ENCODE peak calls at places on chromosomes 5 and 9, in seven cellular contexts. Q is GM12865, J is psoas muscle, T is coronary artery, Z is tibial nerve, I is RWPE2, H is fibroblast of lung. S is an unnamed sample.

GRCh38 chr9:75101004-75101601 is 12.8 kb downstream of the OSTF1 start:
- DNase-seq in Q (no peak), J (no peak), T (no peak), Z (no peak), I (no peak), H (no peak), S (no peak)

GRCh38 chr5:169701910-169702451 is 64.9 kb downstream of the DOCK2 start:
- DNase-seq in Q (no peak), J (no peak), T (no peak), Z (no peak), I (no peak), H (peak; percentile 76), S (no peak)

GRCh38 chr9:94860678-94861588 is 134.4 kb downstream of the AOPEP start:
- DNase-seq in Q (peak; percentile 94), J (no peak), T (no peak), Z (no peak), I (no peak), H (peak; percentile 78), S (peak; percentile 73)

GRCh38 chr9:95857122-95857521 is 18.4 kb upstream of the ERCC6L2 start:
- DNase-seq in Q (peak; percentile 0), J (no peak), T (no peak), Z (no peak), I (peak; percentile 91), H (peak; percentile 80), S (no peak)

GRCh38 chr5:33524476-33524875 is 83.7 kb downstream of the TARS1 start:
- DNase-seq in Q (no peak), J (no peak), T (no peak), Z (no peak), I (no peak), H (peak; percentile 24), S (no peak)

GRCh38 chr9:72564517-72565281 is 43.3 kb downstream of the TMC1 start:
- DNase-seq in Q (no peak), J (no peak), T (no peak), Z (no peak), I (no peak), H (no peak), S (no peak)

GRCh38 chr5:81572201-81572600 is 178.3 kb upstream of the ACOT12 start:
- DNase-seq in Q (no peak), J (no peak), T (no peak), Z (no peak), I (no peak), H (no peak), S (no peak)

GRCh38 chr9:75891277-75892167 is 1.0 kb downstream of the PCSK5 start:
- DNase-seq in Q (no peak), J (peak; percentile 39), T (peak; percentile 77), Z (no peak), I (peak; percentile 45), H (peak; percentile 59), S (no peak)

GRCh38 chr9:71592400-71592799 is 175.9 kb downstream of the CEMIP2 start:
- DNase-seq in Q (no peak), J (no peak), T (no peak), Z (no peak), I (no peak), H (peak; percentile 3), S (no peak)

DNA sequence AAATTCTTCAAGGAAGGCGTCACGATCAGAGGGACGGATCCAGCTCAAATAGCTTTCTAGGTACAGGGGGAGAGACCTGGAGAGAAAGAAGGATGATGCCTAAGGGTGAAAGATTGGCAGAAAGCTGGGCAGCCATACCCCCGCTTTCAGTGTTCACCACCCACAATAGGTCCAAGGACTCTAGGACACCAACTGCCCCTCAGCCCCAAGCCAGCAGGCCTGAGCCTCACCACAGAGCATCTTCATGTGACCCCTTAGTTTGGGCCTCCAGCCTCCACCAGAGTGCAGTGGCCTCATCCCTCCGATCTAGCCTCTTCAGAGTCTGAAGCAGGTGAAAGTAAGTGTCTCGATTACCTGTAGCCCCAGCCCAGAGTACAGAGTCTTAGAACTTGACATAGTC is 1.7 kb upstream of the VCP start:
- DNase-seq in Q (no peak), J (no peak), T (no peak), Z (no peak), I (no peak), H (no peak), S (no peak)
- H3K4me3 ChIP-seq in Q (no peak overlapping the region), J (no peak overlapping the region), T (no peak overlapping the region), Z (no peak overlapping the region), I (no peak overlapping the region), H (no peak overlapping the region), S (no peak overlapping the region)

GRCh38 chr5:139691275-139691629 is 43.1 kb downstream of the CXXC5 start:
- DNase-seq in Q (no peak), J (no peak), T (no peak), Z (no peak), I (no peak), H (no peak), S (no peak)
- H3K4me3 ChIP-seq in Q (no peak overlapping the region), J (no peak overlapping the region), T (no peak overlapping the region), Z (no peak overlapping the region), I (no peak overlapping the region), H (no peak overlapping the region), S (no peak overlapping the region)

DNA sequence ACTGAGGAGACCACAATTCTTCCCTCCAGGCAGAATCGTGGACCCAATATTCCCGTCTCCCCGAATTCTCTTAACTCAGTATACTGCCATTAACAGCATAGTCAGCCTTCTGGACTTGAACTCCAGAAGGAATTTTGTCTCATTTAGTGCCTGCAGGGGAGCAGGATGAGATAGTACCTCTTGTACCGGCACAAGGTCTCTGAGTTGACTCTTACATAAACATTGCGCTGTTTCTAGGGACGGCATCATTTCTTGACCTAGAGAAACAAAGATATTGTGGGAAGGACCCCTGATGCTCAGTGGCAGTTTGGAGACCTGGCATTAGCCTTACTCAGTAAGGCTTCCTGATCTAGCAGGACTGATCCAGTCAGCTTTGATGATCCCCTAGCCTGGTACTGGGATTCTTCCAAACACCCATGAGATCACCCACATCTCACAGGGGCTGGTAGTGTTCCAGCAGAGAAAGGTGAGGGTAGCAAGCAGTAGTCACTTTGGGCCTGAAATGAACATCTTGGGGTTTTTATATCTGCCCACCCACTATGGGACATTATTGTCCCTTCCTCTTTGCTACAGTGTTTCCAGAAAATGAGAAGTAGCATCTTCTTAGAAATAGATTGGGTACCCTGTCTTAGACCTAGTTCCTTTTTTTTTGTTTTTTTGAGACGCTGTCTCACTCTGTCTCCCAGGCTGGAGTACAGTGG is 249.0 kb upstream of the ANKRD55 start:
- DNase-seq in Q (no peak), J (no peak), T (no peak), Z (no peak), I (no peak), H (peak; percentile 15), S (no peak)
- H3K4me3 ChIP-seq in Q (no peak overlapping the region), J (peak overlapping the region; percentile 72), T (peak overlapping the region; percentile 78), Z (peak overlapping the region; percentile 33), I (no peak overlapping the region), H (no peak overlapping the region), S (peak overlapping the region; percentile 77)

GRCh38 chr9:78826521-78826920 is 529.6 kb downstream of the PSAT1 start:
- DNase-seq in Q (no peak), J (no peak), T (no peak), Z (no peak), I (no peak), H (no peak), S (no peak)

GRCh38 chr9:78821126-78821822 is 524.3 kb downstream of the PSAT1 start:
- DNase-seq in Q (peak; percentile 45), J (no peak), T (no peak), Z (no peak), I (no peak), H (peak; percentile 44), S (no peak)
- H3K4me3 ChIP-seq in Q (no peak overlapping the region), J (peak overlapping the region; percentile 20), T (peak overlapping the region; percentile 47), Z (no peak overlapping the region), I (no peak overlapping the region), H (peak overlapping the region; percentile 26), S (peak overlapping the region; percentile 18)

DNA sequence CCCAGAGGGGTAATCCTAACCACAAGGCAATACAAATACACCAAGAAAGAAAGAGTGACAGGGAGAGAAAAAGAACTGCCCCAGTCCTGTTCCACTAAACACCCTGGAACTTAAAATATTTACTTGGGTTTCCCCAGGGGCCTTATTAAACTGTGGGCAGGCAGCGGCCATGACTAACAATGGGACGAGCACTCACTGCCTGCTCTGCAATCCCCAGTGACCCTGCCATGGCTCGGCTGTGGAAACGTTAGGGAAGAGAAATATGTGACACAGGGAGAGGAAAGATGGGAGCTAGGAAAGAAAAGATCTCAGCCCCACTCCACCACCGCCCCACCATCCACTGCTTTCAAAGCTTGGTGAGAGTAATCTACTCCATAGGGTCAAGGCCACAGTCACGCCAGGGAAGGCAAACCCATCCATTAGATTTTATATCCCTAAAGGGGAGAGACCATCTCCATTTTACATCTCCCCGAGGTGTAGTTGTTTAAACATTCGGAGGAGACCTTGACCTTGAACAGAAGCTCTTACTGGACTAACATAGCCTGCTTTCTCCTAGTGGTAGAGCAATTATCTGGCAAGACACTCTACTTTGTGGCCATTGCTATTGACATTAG is 117.6 kb downstream of the EFNA5 start:
- DNase-seq in Q (no peak), J (no peak), T (no peak), Z (no peak), I (no peak), H (no peak), S (no peak)
- H3K4me3 ChIP-seq in Q (no peak overlapping the region), J (no peak overlapping the region), T (no peak overlapping the region), Z (no peak overlapping the region), I (no peak overlapping the region), H (no peak overlapping the region), S (no peak overlapping the region)

DNA sequence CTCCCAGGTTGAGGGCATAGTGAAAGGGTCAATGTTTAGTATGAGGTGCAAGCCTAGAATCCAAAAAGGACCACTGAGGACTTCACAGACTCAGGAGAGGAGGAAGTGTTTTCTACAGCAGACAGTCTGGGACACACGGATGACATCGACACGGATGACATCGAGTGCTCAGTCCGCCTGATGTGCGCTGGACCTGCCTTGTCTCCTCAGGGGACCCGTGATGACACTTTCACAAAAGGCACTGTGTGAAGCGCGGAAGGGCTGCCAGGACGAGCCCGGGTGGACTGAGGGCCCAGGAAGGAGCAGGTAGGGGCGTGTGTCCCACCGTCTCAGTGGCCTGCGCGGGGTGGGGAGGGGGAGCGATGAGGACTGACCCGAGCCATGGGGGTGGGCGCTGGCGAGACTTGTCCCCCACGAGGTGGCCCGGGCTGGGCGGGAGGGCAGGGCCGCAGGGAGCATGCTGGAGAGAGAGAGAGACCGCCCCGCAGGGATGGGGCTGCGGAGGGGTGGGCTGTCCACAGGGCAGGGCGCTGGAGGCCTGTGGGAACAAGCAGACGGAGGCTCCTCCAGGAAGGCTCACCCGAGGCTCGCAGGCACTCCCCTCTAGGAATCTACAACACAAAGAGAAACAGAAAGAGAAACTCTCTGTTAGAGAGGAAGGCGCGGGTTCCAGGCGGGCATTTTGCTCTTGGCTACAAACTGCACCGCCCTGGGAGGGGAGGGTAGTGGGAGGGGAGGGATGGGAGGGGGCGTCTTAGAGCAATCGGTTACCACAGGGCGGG is 54.9 kb downstream of the USP20 start:
- DNase-seq in Q (peak; percentile 89), J (no peak), T (no peak), Z (no peak), I (no peak), H (no peak), S (no peak)
- H3K4me3 ChIP-seq in Q (peak overlapping the region; percentile 15), J (no peak overlapping the region), T (no peak overlapping the region), Z (no peak overlapping the region), I (no peak overlapping the region), H (no peak overlapping the region), S (peak overlapping the region; percentile 10)

DNA sequence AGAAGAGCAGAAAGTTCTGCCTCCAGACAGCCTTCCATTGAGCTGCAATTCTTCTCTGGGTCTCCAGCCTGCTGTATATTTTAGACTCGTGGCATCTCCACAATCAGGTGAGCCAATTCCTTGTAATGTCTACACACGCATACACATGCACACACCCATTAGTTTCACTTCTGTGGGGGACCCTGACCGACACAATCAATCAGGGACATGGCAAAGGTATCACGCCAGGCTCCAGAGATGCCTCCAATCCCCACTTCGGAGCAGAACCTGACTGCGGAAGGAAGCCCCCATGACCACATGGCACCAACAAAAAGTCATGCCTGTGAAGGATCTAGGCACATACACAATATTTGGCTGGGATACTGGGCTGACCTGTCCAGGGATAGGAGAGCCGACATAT is 21.4 kb downstream of the SEMA4D start:
- DNase-seq in Q (no peak), J (no peak), T (peak; percentile 36), Z (no peak), I (no peak), H (no peak), S (no peak)
- H3K4me3 ChIP-seq in Q (no peak overlapping the region), J (no peak overlapping the region), T (no peak overlapping the region), Z (no peak overlapping the region), I (no peak overlapping the region), H (no peak overlapping the region), S (no peak overlapping the region)

S was measured in ascending aorta.